ENCODE peak calls at places on chromosomes 12 and 14, in ten cellular contexts. S, Z, G, H, P, C, E, K, X and R are unnamed samples.
A peak's percentile ranks its signal among the peaks of the same experiment; 100 is the strongest.

GRCh38 chr12:5177096-5177495 is 133.4 kb downstream of the KCNA5 start:
- DNase-seq in S (no peak), Z (no peak), G (no peak), H (no peak), P (no peak), C (no peak), E (no peak), K (no peak), X (no peak), R (no peak)

GRCh38 chr12:5217936-5218335 is 174.3 kb downstream of the KCNA5 start:
- DNase-seq in S (no peak), Z (no peak), G (no peak), H (no peak), P (no peak), C (no peak), E (no peak), K (no peak), X (no peak), R (no peak)

GRCh38 chr12:10301103-10301502 is 6.6 kb upstream of the KLRD1 start:
- DNase-seq in S (no peak), Z (no peak), G (no peak), H (no peak), P (no peak), C (no peak), E (no peak), K (no peak), X (no peak), R (peak; percentile 61)

GRCh38 chr12:113924341-113924740 is 41.8 kb downstream of the RBM19 start:
- DNase-seq in S (no peak), Z (no peak), G (no peak), H (no peak), P (no peak), C (no peak), E (no peak), K (no peak), X (no peak), R (no peak)

GRCh38 chr14:60090864-60091519 is 731 bp upstream of the PCNX4 start:
- DNase-seq in S (peak; percentile 28), Z (peak; percentile 61), G (peak; percentile 88), H (no peak), P (no peak), C (no peak), E (no peak), K (peak; percentile 51), X (peak; percentile 31), R (peak; percentile 34)

GRCh38 chr14:21978999-21979314 is 305.3 kb upstream of the OR4E1 start:
- DNase-seq in S (no peak), Z (no peak), G (no peak), H (no peak), P (no peak), C (no peak), E (no peak), K (no peak), X (no peak), R (no peak)

GRCh38 chr12:132153501-132154340 is 9.5 kb downstream of the NOC4L start:
- DNase-seq in S (peak; percentile 84), Z (peak; percentile 78), G (peak; percentile 89), H (peak; percentile 61), P (peak; percentile 88), C (peak; percentile 63), E (peak; percentile 37), K (peak; percentile 85), X (peak; percentile 65), R (peak; percentile 79)

GRCh38 chr12:96266238-96266637 is 72.1 kb downstream of the ELK3 start:
- DNase-seq in S (no peak), Z (no peak), G (no peak), H (no peak), P (no peak), C (no peak), E (no peak), K (no peak), X (no peak), R (no peak)

GRCh38 chr12:24928131-24928530 is 20.8 kb downstream of the BCAT1 start:
- DNase-seq in S (no peak), Z (no peak), G (no peak), H (no peak), P (no peak), C (no peak), E (no peak), K (no peak), X (no peak), R (no peak)

GRCh38 chr14:21771671-21772070 is 98.1 kb upstream of the OR4E1 start:
- DNase-seq in S (no peak), Z (no peak), G (no peak), H (no peak), P (no peak), C (no peak), E (no peak), K (no peak), X (no peak), R (no peak)

GRCh38 chr14:99538275-99538674 is 57.1 kb downstream of the CCNK start:
- DNase-seq in S (no peak), Z (no peak), G (no peak), H (no peak), P (no peak), C (no peak), E (no peak), K (peak; percentile 38), X (no peak), R (no peak)

GRCh38 chr14:91372680-91373495 is 44.7 kb downstream of the CCDC88C start:
- DNase-seq in S (no peak), Z (peak; percentile 65), G (no peak), H (no peak), P (no peak), C (no peak), E (no peak), K (no peak), X (peak; percentile 55), R (peak; percentile 77)

GRCh38 chr14:55075628-55076027 is 24.2 kb downstream of the MAPK1IP1L start:
- DNase-seq in S (no peak), Z (peak; percentile 55), G (no peak), H (no peak), P (no peak), C (no peak), E (peak; percentile 45), K (no peak), X (no peak), R (no peak)

GRCh38 chr12:87363497-87364084 is 665.6 kb downstream of the C12orf50 start:
- DNase-seq in S (no peak), Z (no peak), G (no peak), H (no peak), P (no peak), C (no peak), E (no peak), K (no peak), X (no peak), R (no peak)

DNA sequence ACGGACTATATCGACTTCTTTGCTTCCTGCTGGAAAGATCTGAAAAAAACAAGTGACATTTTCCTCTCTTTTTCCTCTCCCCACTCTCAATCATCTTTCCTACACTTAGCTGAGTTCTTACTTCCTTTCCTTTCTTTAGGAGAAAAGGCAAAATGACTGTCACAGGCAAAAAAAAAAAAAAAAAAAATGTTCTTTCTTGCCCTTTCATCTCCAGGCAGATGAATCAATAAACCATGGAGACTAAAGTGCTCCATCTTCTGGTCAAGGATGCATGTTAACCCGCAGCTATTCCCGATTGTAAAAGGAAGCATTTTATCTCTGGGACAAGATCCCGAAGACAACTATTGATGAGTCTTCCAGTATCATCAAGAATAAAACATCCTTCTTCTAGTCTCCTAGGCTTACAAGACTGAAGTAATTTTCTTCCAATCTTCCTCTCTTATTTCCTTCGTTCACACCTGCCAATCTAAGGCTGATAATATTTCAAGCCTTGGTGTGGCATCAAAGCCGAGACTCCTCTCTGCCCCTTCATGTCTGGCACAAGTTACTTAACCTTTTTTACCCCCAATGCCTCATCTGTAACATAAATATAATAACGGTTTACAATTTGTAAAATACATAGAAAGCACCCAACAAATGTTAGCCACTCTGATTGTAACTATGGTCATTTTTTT is 94.2 kb upstream of the PLEKHG7 start:
- DNase-seq in S (no peak), Z (peak; percentile 23), G (peak; percentile 58), H (no peak), P (no peak), C (peak; percentile 25), E (peak; percentile 57), K (peak; percentile 27), X (no peak), R (no peak)
- TF ChIP-seq CTCF in S (peak; percentile 30), Z (peak; percentile 16), G (peak; percentile 60), H (peak; percentile 63), P (no peak), C (peak; percentile 59), E (peak; percentile 79), K (peak; percentile 67), X (peak; percentile 49), R (no peak)

GRCh38 chr12:53061404-53062010 is 11.6 kb downstream of the TNS2 start:
- DNase-seq in S (no peak), Z (no peak), G (no peak), H (no peak), P (no peak), C (peak; percentile 92), E (no peak), K (peak; percentile 55), X (peak; percentile 78), R (no peak)
- TF ChIP-seq CTCF in S (no peak), Z (peak; percentile 20), G (peak; percentile 40), H (no peak), P (no peak), C (peak; percentile 69), E (peak; percentile 47), K (peak; percentile 44), X (no peak), R (peak; percentile 11)

GRCh38 chr12:31250179-31250578 is 75.8 kb downstream of the SINHCAF start:
- DNase-seq in S (no peak), Z (no peak), G (no peak), H (no peak), P (no peak), C (no peak), E (no peak), K (no peak), X (no peak), R (no peak)

GRCh38 chr12:31248815-31249214 is 77.1 kb downstream of the SINHCAF start:
- DNase-seq in S (no peak), Z (no peak), G (no peak), H (no peak), P (no peak), C (no peak), E (no peak), K (no peak), X (no peak), R (no peak)

GRCh38 chr12:31246470-31246850 is 79.5 kb downstream of the SINHCAF start:
- DNase-seq in S (no peak), Z (no peak), G (peak; percentile 11), H (no peak), P (no peak), C (no peak), E (no peak), K (no peak), X (no peak), R (no peak)

GRCh38 chr12:31245822-31246469 is 80.0 kb downstream of the SINHCAF start:
- DNase-seq in S (peak; percentile 28), Z (no peak), G (no peak), H (no peak), P (no peak), C (peak; percentile 44), E (no peak), K (no peak), X (no peak), R (no peak)
- TF ChIP-seq CTCF in S (peak; percentile 36), Z (no peak), G (peak; percentile 17), H (peak; percentile 61), P (no peak), C (peak; percentile 70), E (no peak), K (no peak), X (no peak), R (no peak)

DNA sequence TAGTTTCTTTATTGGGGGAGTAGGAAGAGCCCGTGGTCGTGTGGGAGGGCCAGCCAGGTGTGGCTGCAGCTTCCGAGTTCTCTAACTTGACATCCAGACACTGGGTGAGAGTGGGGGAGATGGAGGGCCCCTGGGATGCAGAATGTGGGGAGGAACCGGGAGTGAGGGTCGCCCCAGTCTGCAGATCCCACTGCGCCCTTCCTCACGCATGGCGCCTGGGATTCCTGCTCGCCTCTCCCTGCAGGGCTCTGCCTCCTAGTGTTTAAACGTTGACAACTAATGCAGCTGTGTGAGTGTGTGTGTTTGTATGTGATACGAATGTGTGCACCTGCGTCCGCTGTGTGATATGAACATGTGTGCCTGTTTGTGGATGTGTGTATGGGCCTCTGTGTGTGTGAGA is 34.6 kb downstream of the FZD10 start:
- DNase-seq in S (no peak), Z (no peak), G (no peak), H (no peak), P (no peak), C (no peak), E (no peak), K (no peak), X (no peak), R (no peak)
- TF ChIP-seq CTCF in S (no peak), Z (no peak), G (no peak), H (no peak), P (no peak), C (peak; percentile 7), E (no peak), K (no peak), X (no peak), R (no peak)